ENCODE peak calls at places on chromosomes 7 and 10, in ten cellular contexts. N, J, R, G, I, W, V, B, Y and E are unnamed samples.

GRCh38 chr7:1732072-1732471 is 62.0 kb downstream of the ELFN1 start:
- DNase-seq in V (no peak), B (no peak), N (no peak), R (no peak), W (no peak), J (no peak), I (no peak), Y (no peak), G (no peak), E (no peak)

GRCh38 chr7:66140924-66141323 is 26.3 kb downstream of the CRCP start:
- DNase-seq in N (peak; percentile 41), W (no peak), R (peak; percentile 52), J (no peak), G (peak; percentile 43), Y (peak; percentile 30), I (no peak), B (no peak), V (peak; percentile 49), E (no peak)

GRCh38 chr7:99112097-99112496 is 31.8 kb downstream of the SMURF1 start:
- DNase-seq in Y (no peak), I (no peak), J (no peak), W (no peak), V (no peak), R (no peak), B (no peak), N (no peak), G (peak; percentile 20), E (no peak)

GRCh38 chr10:49299816-49300139 is 808 bp downstream of the C10orf71 start:
- DNase-seq in W (no peak), I (no peak), J (no peak), Y (no peak), N (no peak), V (no peak), B (no peak), R (no peak), G (no peak), E (no peak)

GRCh38 chr7:8436965-8437364 is 3.6 kb downstream of the NXPH1 start:
- DNase-seq in R (no peak), J (peak; percentile 34), W (peak; percentile 49), G (peak; percentile 19), N (peak; percentile 48), B (no peak), V (no peak), I (no peak), Y (peak; percentile 87), E (no peak)

GRCh38 chr7:12378389-12378788 is 25.3 kb downstream of the VWDE start:
- DNase-seq in N (no peak), J (no peak), W (no peak), B (no peak), R (no peak), G (no peak), V (no peak), Y (no peak), I (no peak), E (no peak)

GRCh38 chr7:38020134-38020533 is 99.7 kb downstream of the EPDR1 start:
- DNase-seq in N (no peak), J (no peak), V (peak; percentile 39), R (no peak), Y (no peak), G (no peak), W (no peak), B (no peak), I (no peak), E (no peak)

GRCh38 chr7:37149019-37149814 is 299.4 kb downstream of the ELMO1 start:
- DNase-seq in R (no peak), V (no peak), J (no peak), I (no peak), W (no peak), Y (no peak), N (no peak), B (no peak), G (no peak), E (no peak)

GRCh38 chr7:11082552-11083213 is 109.0 kb downstream of the PHF14 start:
- DNase-seq in Y (no peak), G (peak; percentile 0), W (no peak), B (no peak), J (no peak), V (no peak), R (no peak), N (no peak), I (no peak), E (no peak)

GRCh38 chr7:1754345-1754908 is 84.3 kb downstream of the ELFN1 start:
- DNase-seq in I (no peak), G (no peak), N (no peak), W (no peak), Y (no peak), V (no peak), R (no peak), B (no peak), J (no peak), E (no peak)

GRCh38 chr10:14659626-14660196 is 115.0 kb downstream of the FAM107B start:
- DNase-seq in B (no peak), I (no peak), G (peak; percentile 93), Y (no peak), N (no peak), V (no peak), R (no peak), J (peak; percentile 84), W (peak; percentile 81), E (peak; percentile 26)

GRCh38 chr7:123355576-123356195 is 155.9 kb upstream of the SLC13A1 start:
- DNase-seq in W (no peak), G (no peak), V (no peak), Y (peak; percentile 50), N (no peak), R (no peak), B (no peak), J (no peak), I (no peak), E (no peak)

GRCh38 chr10:42367532-42368230 is 270.7 kb downstream of the ZNF33B start:
- DNase-seq in I (no peak), R (peak; percentile 92), W (no peak), J (peak; percentile 21), V (peak; percentile 90), G (no peak), Y (peak; percentile 88), N (peak; percentile 85), B (no peak), E (no peak)

GRCh38 chr10:46255696-46256355 is 31.0 kb upstream of the ANTXRL start:
- DNase-seq in G (peak; percentile 80), V (no peak), I (peak; percentile 27), Y (peak; percentile 33), R (peak; percentile 95), B (peak; percentile 33), J (no peak), N (peak; percentile 76), W (no peak), E (peak; percentile 52)